ENCODE peak calls at places on chromosomes 5 and 9, in six cellular contexts. S is ovary, P is AG04449, B is heart left ventricle, I is GM12865, C is B cell. Z is an unnamed sample.

GRCh38 chr9:38018230-38018963 is 50.6 kb downstream of the SHB start:
- DNase-seq in C (no peak), P (no peak), I (no peak), B (no peak), S (no peak), Z (no peak)

GRCh38 chr9:100206899-100207298 is 107.9 kb downstream of the INVS start:
- DNase-seq in B (peak; percentile 30), I (no peak), P (no peak), C (no peak), S (no peak), Z (no peak)

GRCh38 chr9:27529316-27530278 is at the start of gene MOB3B:
- DNase-seq in I (peak; percentile 82), P (no peak), B (peak; percentile 86), S (peak; percentile 85), C (peak; percentile 90), Z (peak; percentile 80)

GRCh38 chr5:163401271-163401670 is 36.1 kb upstream of the CCNG1 start:
- DNase-seq in I (no peak), S (no peak), C (no peak), B (no peak), P (no peak), Z (no peak)

GRCh38 chr9:22446589-22446949 is at the start of gene DMRTA1:
- DNase-seq in P (no peak), S (peak; percentile 56), C (peak; percentile 15), I (no peak), B (peak; percentile 80), Z (peak; percentile 34)

GRCh38 chr5:146890073-146890472 is 11.5 kb upstream of the PPP2R2B start:
- DNase-seq in C (no peak), P (no peak), I (no peak), S (no peak), B (no peak), Z (no peak)

GRCh38 chr5:151903243-151903653 is 21.4 kb downstream of the GLRA1 start:
- DNase-seq in P (no peak), B (no peak), C (no peak), S (no peak), I (peak; percentile 86), Z (peak; percentile 52)

GRCh38 chr5:85049020-85049419 is 664.3 kb upstream of the EDIL3 start:
- DNase-seq in P (peak; percentile 29), S (no peak), C (no peak), B (no peak), I (peak; percentile 1), Z (no peak)

GRCh38 chr5:75057551-75057950 is 5.2 kb upstream of the GCNT4 start:
- DNase-seq in B (no peak), C (no peak), S (no peak), I (no peak), P (no peak), Z (no peak)

GRCh38 chr5:178078197-178078995 is 34.9 kb upstream of the N4BP3 start:
- DNase-seq in S (no peak), P (peak; percentile 63), B (no peak), I (no peak), C (no peak), Z (no peak)

GRCh38 chr5:169702726-169703481 is 65.8 kb downstream of the DOCK2 start:
- DNase-seq in I (peak; percentile 67), B (no peak), S (no peak), P (no peak), C (peak; percentile 23), Z (peak; percentile 47)

GRCh38 chr5:114658179-114658578 is 296.3 kb downstream of the KCNN2 start:
- DNase-seq in B (no peak), C (no peak), I (no peak), S (no peak), P (no peak), Z (no peak)

GRCh38 chr5:29697786-29698414 is 1495.6 kb upstream of the CDH6 start:
- DNase-seq in S (no peak), B (no peak), I (no peak), C (no peak), P (no peak), Z (no peak)

GRCh38 chr9:14346826-14347407 is 33.0 kb upstream of the NFIB start:
- DNase-seq in I (no peak), B (peak; percentile 48), P (no peak), C (no peak), S (peak; percentile 22), Z (no peak)

GRCh38 chr5:169146158-169146557 is 154.8 kb downstream of the SLIT3 start:
- DNase-seq in S (no peak), C (no peak), I (no peak), B (no peak), P (no peak), Z (no peak)

DNA sequence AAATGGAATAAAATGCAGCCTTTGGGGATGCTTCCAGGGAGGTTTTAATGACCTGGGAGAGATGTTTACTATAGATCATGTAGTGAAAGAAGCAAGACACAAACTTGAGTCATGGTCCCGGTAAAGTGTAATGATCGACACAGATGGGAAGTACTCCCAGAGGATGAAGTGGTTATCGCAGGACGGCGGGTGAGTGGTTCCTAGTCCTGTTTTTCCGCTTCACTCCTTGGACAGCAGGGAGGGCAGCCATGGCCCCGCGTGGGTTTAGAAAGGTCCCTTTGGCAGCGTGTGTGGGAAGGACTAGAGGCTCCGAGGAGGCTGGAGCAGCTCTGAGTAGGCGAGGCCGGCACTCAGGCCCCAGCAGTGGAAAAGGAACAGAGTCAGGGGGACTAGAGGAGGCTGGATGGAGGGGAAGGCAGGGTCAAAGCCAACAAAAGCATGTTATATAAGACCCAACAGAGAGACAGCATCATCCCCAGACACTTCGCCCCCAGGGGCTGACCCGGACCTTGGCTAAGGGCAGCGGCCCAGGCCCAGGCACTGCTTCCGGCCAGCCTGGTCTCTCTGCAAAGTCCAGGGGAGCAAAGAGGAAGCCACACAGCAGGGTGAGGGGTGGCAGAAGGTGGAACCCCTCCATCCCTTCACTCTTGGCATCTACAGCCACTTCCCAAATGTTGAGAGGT is 49.1 kb upstream of the STXBP1 start:
- DNase-seq in B (no peak), C (no peak), I (no peak), P (no peak), S (peak; percentile 38), Z (no peak)
- TF ChIP-seq CTCF in B (no peak), C (no peak), I (no peak), P (no peak), S (no peak), Z (no peak)

DNA sequence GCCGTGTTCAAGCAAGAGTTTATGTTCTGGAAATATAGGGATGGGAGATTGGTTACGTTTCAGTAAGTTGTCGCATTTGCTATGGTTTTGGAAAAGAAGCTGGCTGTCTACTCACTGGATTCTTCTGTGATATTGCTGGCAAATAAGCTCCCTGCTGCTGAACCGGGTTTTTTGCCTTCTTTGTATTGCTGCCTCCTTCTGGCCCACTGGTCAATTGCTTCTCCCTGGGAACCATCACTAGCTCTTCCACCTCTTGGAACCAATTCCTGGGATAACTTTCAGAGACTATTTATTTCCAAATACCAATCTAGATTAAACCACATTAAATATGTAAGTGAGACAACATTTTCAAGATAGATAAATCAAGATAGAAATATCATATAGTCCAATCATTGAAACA is 43.0 kb downstream of the NUDT12 start:
- DNase-seq in P (no peak), S (no peak), C (no peak), I (no peak), B (no peak), Z (no peak)
- TF ChIP-seq CTCF in P (peak; percentile 9), S (no peak), C (no peak), I (no peak), B (no peak), Z (no peak)

DNA sequence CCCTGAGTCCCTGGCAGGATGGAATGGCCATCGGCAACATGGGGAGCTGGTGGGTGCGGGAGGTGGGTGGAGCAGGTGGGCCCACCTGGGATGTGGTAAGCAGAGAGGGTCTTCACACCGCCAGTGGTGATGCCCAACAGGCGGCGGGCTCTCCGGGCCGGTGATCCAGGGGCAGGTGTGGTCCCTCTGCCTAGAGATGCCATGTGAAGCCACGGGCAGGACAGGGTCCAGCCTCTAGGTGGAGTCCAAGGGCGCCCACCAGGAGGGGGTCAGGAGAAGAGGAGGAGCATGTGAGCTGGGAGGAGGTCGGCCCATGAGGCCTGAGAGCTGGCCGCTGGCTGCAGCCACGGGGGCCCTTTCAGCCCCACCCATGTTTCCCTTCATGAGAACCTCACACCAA is 221.1 kb downstream of the FANCC start:
- DNase-seq in C (no peak), P (no peak), S (no peak), I (no peak), B (no peak), Z (no peak)
- TF ChIP-seq CTCF in C (no peak), P (no peak), S (no peak), I (no peak), B (no peak), Z (peak; percentile 7)

GRCh38 chr9:91421022-91421765 is 2.4 kb downstream of the NFIL3 start:
- DNase-seq in P (no peak), I (no peak), S (peak; percentile 45), B (peak; percentile 39), C (peak; percentile 46), Z (peak; percentile 48)
- TF ChIP-seq CTCF in P (peak; percentile 77), I (no peak), S (no peak), B (peak; percentile 34), C (peak; percentile 28), Z (peak; percentile 35)

GRCh38 chr9:93825348-93826115 is 129.6 kb downstream of the BARX1 start:
- DNase-seq in P (no peak), I (no peak), S (no peak), B (no peak), C (no peak), Z (peak; percentile 7)

GRCh38 chr9:93827545-93828330 is 127.4 kb downstream of the BARX1 start:
- DNase-seq in C (peak; percentile 33), B (peak; percentile 42), S (no peak), P (no peak), I (peak; percentile 38), Z (peak; percentile 77)

GRCh38 chr9:93826209-93826608 is 128.9 kb downstream of the BARX1 start:
- DNase-seq in P (no peak), C (peak; percentile 40), I (peak; percentile 43), B (no peak), S (no peak), Z (peak; percentile 48)

GRCh38 chr9:93828331-93829097 is 126.6 kb downstream of the BARX1 start:
- DNase-seq in S (no peak), I (no peak), P (no peak), B (no peak), C (no peak), Z (no peak)

GRCh38 chr9:93826905-93827544 is 128.1 kb downstream of the BARX1 start:
- DNase-seq in P (no peak), I (no peak), S (no peak), C (no peak), B (no peak), Z (peak; percentile 30)
- TF ChIP-seq CTCF in P (no peak), I (no peak), S (no peak), C (no peak), B (no peak), Z (no peak)

GRCh38 chr5:92401492-92401891 is 1018.4 kb upstream of the ARRDC3 start:
- DNase-seq in P (no peak), I (peak; percentile 38), S (no peak), C (no peak), B (no peak), Z (no peak)
- TF ChIP-seq CTCF in P (no peak), I (no peak), S (no peak), C (no peak), B (no peak), Z (no peak)

Z was measured in GM13977.